ENCODE peak calls at places on chromosomes 4 and X, in four cellular contexts. H, W, R and L are unnamed samples.

GRCh38 chr4:30938956-30939528 is 218.9 kb downstream of the PCDH7 start:
- DNase-seq in H (no peak), W (no peak), R (no peak), L (no peak)

GRCh38 chrX:74534569-74535038 is 79.8 kb downstream of the RLIM start:
- DNase-seq in H (peak; percentile 36), W (no peak), R (no peak), L (no peak)

GRCh38 chr4:113784497-113785254 is 23.1 kb upstream of the CAMK2D start:
- DNase-seq in H (no peak), W (peak; percentile 83), R (no peak), L (no peak)

GRCh38 chr4:186037692-186038658 is 31.0 kb upstream of the TLR3 start:
- DNase-seq in H (peak; percentile 36), W (peak; percentile 59), R (no peak), L (peak; percentile 70)

GRCh38 chrX:129825746-129826505 is 17.8 kb downstream of the ZDHHC9 start:
- DNase-seq in H (no peak), W (peak; percentile 59), R (no peak), L (no peak)

GRCh38 chr4:74755486-74755885 is 38.8 kb downstream of the BTC start:
- DNase-seq in H (no peak), W (no peak), R (no peak), L (no peak)

GRCh38 chr4:169398294-169398693 is 127.5 kb upstream of the SH3RF1 start:
- DNase-seq in H (no peak), W (no peak), R (no peak), L (no peak)

GRCh38 chr4:41602886-41603503 is 65.0 kb downstream of the LIMCH1 start:
- DNase-seq in H (no peak), W (no peak), R (no peak), L (no peak)

GRCh38 chrX:72297953-72298730 is 7.6 kb downstream of the CITED1 start:
- DNase-seq in H (no peak), W (peak; percentile 16), R (no peak), L (no peak)

GRCh38 chr4:150546286-150546685 is 35.7 kb upstream of the MAB21L2 start:
- DNase-seq in H (no peak), W (no peak), R (no peak), L (no peak)

GRCh38 chr4:48141048-48141447 is 7.0 kb upstream of the TXK start:
- DNase-seq in H (no peak), W (peak; percentile 20), R (no peak), L (no peak)

GRCh38 chr4:6372649-6373525 is 99.5 kb downstream of the PPP2R2C start:
- DNase-seq in H (peak; percentile 5), W (peak; percentile 35), R (no peak), L (no peak)

GRCh38 chr4:24488399-24489164 is 95.8 kb downstream of the DHX15 start:
- DNase-seq in H (peak; percentile 5), W (peak; percentile 44), R (no peak), L (no peak)

GRCh38 chr4:17366496-17366895 is 145.4 kb downstream of the QDPR start:
- DNase-seq in H (no peak), W (no peak), R (no peak), L (no peak)

GRCh38 chrX:8607326-8607725 is 124.6 kb downstream of the ANOS1 start:
- DNase-seq in H (no peak), W (no peak), R (no peak), L (no peak)

GRCh38 chr4:102299708-102300107 is 45.6 kb downstream of the SLC39A8 start:
- DNase-seq in H (no peak), W (peak; percentile 21), R (no peak), L (no peak)

GRCh38 chrX:4315891-4316290 is 602.4 kb upstream of the PRKX start:
- DNase-seq in H (no peak), W (no peak), R (no peak), L (no peak)

GRCh38 chr4:1218892-1219552 is 29.9 kb downstream of the CTBP1 start:
- DNase-seq in H (peak; percentile 92), W (no peak), R (no peak), L (no peak)

GRCh38 chrX:150361777-150362351 is 1.3 kb upstream of the MAMLD1 start:
- DNase-seq in H (no peak), W (no peak), R (no peak), L (no peak)

GRCh38 chrX:43349363-43349762 is 306.7 kb upstream of the MAOA start:
- DNase-seq in H (peak; percentile 1), W (peak; percentile 44), R (no peak), L (peak; percentile 46)

GRCh38 chr4:184534511-184535391 is 60.4 kb upstream of the IRF2 start:
- DNase-seq in H (peak; percentile 76), W (peak; percentile 43), R (no peak), L (no peak)

GRCh38 chr4:183533698-183534097 is 28.8 kb downstream of the ING2 start:
- DNase-seq in H (no peak), W (no peak), R (peak; percentile 10), L (no peak)

GRCh38 chr4:3328814-3329663 is 36.2 kb downstream of the RGS12 start:
- DNase-seq in H (no peak), W (no peak), R (no peak), L (no peak)

GRCh38 chrX:23937100-23937499 is 29.3 kb downstream of the CXorf58 start:
- DNase-seq in H (no peak), W (no peak), R (no peak), L (no peak)

GRCh38 chrX:70044541-70045245 is 5.0 kb downstream of the AWAT2 start:
- DNase-seq in H (no peak), W (no peak), R (no peak), L (no peak)

GRCh38 chrX:119004920-119005524 is 30.6 kb downstream of the LONRF3 start:
- DNase-seq in H (no peak), W (peak; percentile 12), R (no peak), L (peak; percentile 32)

GRCh38 chr4:14445882-14446281 is 556.4 kb upstream of the CPEB2 start:
- DNase-seq in H (no peak), W (no peak), R (no peak), L (no peak)

GRCh38 chr4:108166441-108167315 is 2.1 kb downstream of the LEF1 start:
- DNase-seq in H (no peak), W (peak; percentile 10), R (no peak), L (no peak)

GRCh38 chrX:134206221-134206620 is 30.8 kb upstream of the CCDC160 start:
- DNase-seq in H (no peak), W (no peak), R (no peak), L (no peak)

GRCh38 chr4:41236508-41236907 is 20.2 kb upstream of the UCHL1 start:
- DNase-seq in H (no peak), W (no peak), R (no peak), L (no peak)

GRCh38 chr4:105966046-105966445 is 70.8 kb downstream of the NPNT start:
- DNase-seq in H (no peak), W (no peak), R (no peak), L (no peak)

GRCh38 chr4:57734104-57734503 is 623.9 kb upstream of the IGFBP7 start:
- DNase-seq in H (no peak), W (no peak), R (no peak), L (no peak)

GRCh38 chr4:11218692-11219091 is 210.0 kb downstream of the HS3ST1 start:
- DNase-seq in H (no peak), W (no peak), R (no peak), L (peak; percentile 9)

GRCh38 chr4:149795256-149795655 is 20.4 kb downstream of the IQCM start:
- DNase-seq in H (no peak), W (peak; percentile 23), R (no peak), L (no peak)

GRCh38 chrX:31190221-31190975 is 118.6 kb upstream of the FTHL17 start:
- DNase-seq in H (no peak), W (no peak), R (no peak), L (no peak)
- TF ChIP-seq ZNF274 in H (no peak), W (no peak), R (no peak), L (no peak)

DNA sequence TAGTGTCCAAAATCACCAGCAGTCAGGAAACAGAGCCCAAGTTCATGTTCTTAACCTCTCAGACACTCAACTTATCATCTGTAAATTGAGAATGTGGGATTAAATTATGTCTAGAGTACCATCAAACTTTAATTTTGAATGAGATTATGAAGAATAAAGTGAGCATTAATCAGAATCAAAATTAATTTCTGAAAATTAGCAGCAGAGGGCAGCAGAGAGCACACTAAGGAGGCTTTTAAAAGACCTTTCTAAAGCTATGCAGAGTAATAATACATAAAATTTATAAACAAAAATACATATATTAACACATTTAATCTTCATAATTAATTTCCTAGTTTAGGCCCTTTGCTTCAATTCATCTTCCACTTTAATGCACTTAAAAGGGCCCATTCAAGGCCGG is 7.1 kb downstream of the TASL start:
- DNase-seq in H (no peak), W (peak; percentile 2), R (no peak), L (no peak)
- TF ChIP-seq SUZ12 in H (no peak), W (no peak), R (no peak), L (no peak)

GRCh38 chr4:77355731-77356130 is 198.7 kb downstream of the CCNG2 start:
- DNase-seq in H (no peak), W (no peak), R (no peak), L (no peak)

GRCh38 chr4:77360451-77360850 is 203.4 kb downstream of the CCNG2 start:
- DNase-seq in H (no peak), W (no peak), R (no peak), L (no peak)

GRCh38 chr4:77354550-77354949 is 197.5 kb downstream of the CCNG2 start:
- DNase-seq in H (no peak), W (no peak), R (no peak), L (no peak)

GRCh38 chr4:77358315-77358928 is 201.4 kb downstream of the CCNG2 start:
- DNase-seq in H (no peak), W (peak; percentile 19), R (no peak), L (no peak)
- TF ChIP-seq ZNF274 in H (no peak), W (no peak), R (no peak), L (no peak)

GRCh38 chrX:123167621-123168020 is 16.5 kb upstream of the GRIA3 start:
- DNase-seq in H (no peak), W (no peak), R (no peak), L (no peak)
- TF ChIP-seq SUZ12 in H (no peak), W (no peak), R (no peak), L (no peak)

DNA sequence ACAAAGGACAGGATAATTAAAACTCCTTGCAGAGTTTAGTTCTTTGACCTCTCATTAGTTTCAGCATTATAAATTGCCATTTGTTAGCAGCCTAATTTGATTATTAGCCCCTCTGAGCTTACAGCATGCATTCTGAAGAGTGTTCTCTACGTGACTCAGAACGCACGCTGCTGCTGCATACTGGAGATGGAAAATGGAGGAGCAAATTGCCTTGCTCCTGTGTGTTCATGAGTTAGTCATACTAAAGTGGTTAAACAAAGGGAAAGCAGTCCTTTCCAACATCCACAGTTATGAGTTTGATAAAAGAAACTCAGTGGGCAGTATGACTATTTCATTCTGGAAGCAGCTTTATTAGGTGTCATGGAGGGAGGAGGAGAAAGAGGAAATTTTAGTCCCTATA is 922.5 kb downstream of the RPA4 start:
- DNase-seq in H (no peak), W (no peak), R (no peak), L (no peak)
- TF ChIP-seq ZNF274 in H (no peak), W (no peak), R (no peak), L (no peak)